ENCODE peak calls at places on chromosomes 16 and 17, in seven cellular contexts. I is suprapubic skin, L is astrocyte of the cerebellum, A is uterus, O is heart right ventricle, J is cardiac fibroblast, C is colonic mucosa. P is an unnamed sample.

GRCh38 chr16:67456383-67457140 is 24.4 kb downstream of the ATP6V0D1 start:
- DNase-seq in L (peak), I (peak), J (peak), C (peak), A (peak), O (peak), P (peak)

GRCh38 chr17:36640346-36640745 is 39.0 kb downstream of the MRM1 start:
- DNase-seq in L (no peak), J (no peak), A (no peak), C (no peak), O (no peak), I (no peak), P (no peak)

GRCh38 chr16:76639685-76640289 is 362.6 kb downstream of the CNTNAP4 start:
- DNase-seq in C (peak), O (no peak), L (peak), I (no peak), J (peak), A (no peak), P (peak)

GRCh38 chr17:14222611-14223010 is 14.1 kb downstream of the CDRT15 start:
- DNase-seq in J (no peak), A (no peak), L (no peak), O (no peak), C (no peak), I (no peak), P (no peak)

GRCh38 chr17:81644976-81645952 is 8.3 kb downstream of the TSPAN10 start:
- DNase-seq in O (no peak), I (no peak), A (no peak), J (no peak), C (no peak), L (no peak), P (no peak)

GRCh38 chr17:73013816-73014663 is 78.4 kb downstream of the SLC39A11 start:
- DNase-seq in O (no peak), I (no peak), L (peak), C (no peak), J (peak), A (no peak), P (no peak)

GRCh38 chr17:81039096-81039495 is 4.1 kb downstream of the BAIAP2 start:
- DNase-seq in I (no peak), L (no peak), O (no peak), C (no peak), A (no peak), J (no peak), P (no peak)

GRCh38 chr17:76213491-76213890 is 26.8 kb downstream of the RNF157 start:
- DNase-seq in I (no peak), J (no peak), L (no peak), A (no peak), O (no peak), C (no peak), P (no peak)

GRCh38 chr17:76132574-76133338 is 8.3 kb downstream of the FOXJ1 start:
- DNase-seq in O (no peak), C (peak), I (no peak), L (no peak), A (no peak), J (no peak), P (no peak)

GRCh38 chr17:39018267-39019134 is 51.3 kb upstream of the FBXO47 start:
- DNase-seq in C (no peak), A (no peak), J (no peak), I (no peak), O (no peak), L (no peak), P (no peak)

GRCh38 chr16:24834459-24835335 is 11.1 kb upstream of the SLC5A11 start:
- DNase-seq in J (peak), C (peak), O (no peak), I (no peak), L (peak), A (no peak), P (peak)

GRCh38 chr17:29176500-29177351 is 3.5 kb downstream of the MYO18A start:
- DNase-seq in J (peak), O (peak), I (no peak), L (no peak), C (peak), A (peak), P (peak)

GRCh38 chr17:75652934-75653549 is 13.9 kb downstream of the RECQL5 start:
- DNase-seq in J (peak), I (no peak), C (no peak), L (peak), A (no peak), O (no peak), P (peak)

GRCh38 chr17:80323982-80324381 is 63.3 kb downstream of the RNF213 start:
- DNase-seq in I (no peak), C (no peak), O (no peak), J (no peak), A (no peak), L (no peak), P (no peak)

GRCh38 chr17:14201087-14201486 is 35.6 kb downstream of the CDRT15 start:
- DNase-seq in A (no peak), I (no peak), O (no peak), C (no peak), J (no peak), L (no peak), P (peak)

GRCh38 chr17:16513858-16514257 is 21.9 kb upstream of the LRRC75A start:
- DNase-seq in C (no peak), L (no peak), J (no peak), A (no peak), O (no peak), I (no peak), P (no peak)

GRCh38 chr16:50446861-50447260 is 78.1 kb upstream of the BRD7 start:
- DNase-seq in J (no peak), A (no peak), L (no peak), O (no peak), C (no peak), I (no peak), P (no peak)

GRCh38 chr16:50067290-50067853 is 1.6 kb downstream of the HEATR3 start:
- DNase-seq in J (peak), I (no peak), O (no peak), L (peak), C (peak), A (peak), P (peak)

GRCh38 chr17:77461277-77462057 is 320.7 kb downstream of the SEC14L1 start:
- DNase-seq in C (no peak), A (no peak), J (no peak), I (no peak), L (no peak), O (no peak), P (no peak)

GRCh38 chr17:16342979-16343378 is 10.3 kb downstream of the CENPV start:
- DNase-seq in O (no peak), L (no peak), C (no peak), J (peak), A (no peak), I (peak), P (peak)

GRCh38 chr16:86245351-86245750 is 265.0 kb upstream of the FOXF1 start:
- DNase-seq in A (no peak), C (peak), O (no peak), J (no peak), I (no peak), L (no peak), P (no peak)

GRCh38 chr17:17723354-17724261 is 42.4 kb downstream of the RAI1 start:
- DNase-seq in C (no peak), O (no peak), J (peak), I (no peak), A (no peak), L (peak), P (peak)

GRCh38 chr16:15810411-15810810 is 46.4 kb downstream of the MYH11 start:
- DNase-seq in J (no peak), I (no peak), C (no peak), O (no peak), L (no peak), A (no peak), P (no peak)

GRCh38 chr16:68238029-68238345 is 2.1 kb upstream of the ESRP2 start:
- DNase-seq in O (no peak), I (no peak), A (no peak), C (no peak), L (no peak), J (no peak), P (no peak)

GRCh38 chr17:57889252-57889651 is 39.4 kb upstream of the MRPS23 start:
- DNase-seq in C (no peak), O (no peak), A (no peak), I (no peak), L (no peak), J (no peak), P (no peak)

GRCh38 chr16:6122401-6122800 is 1024.8 kb upstream of the EEF2KMT start:
- DNase-seq in O (no peak), J (no peak), I (no peak), C (no peak), L (no peak), A (no peak), P (no peak)

GRCh38 chr17:60065136-60065535 is 13.6 kb downstream of the HEATR6 start:
- DNase-seq in L (no peak), J (peak), A (no peak), I (no peak), O (no peak), C (no peak), P (no peak)

GRCh38 chr16:12539185-12539929 is 264.3 kb downstream of the CPPED1 start:
- DNase-seq in O (no peak), C (peak), J (peak), L (peak), I (no peak), A (no peak), P (peak)

GRCh38 chr16:89113661-89114060 is 20.0 kb downstream of the ACSF3 start:
- DNase-seq in O (no peak), A (no peak), L (no peak), J (no peak), C (no peak), I (no peak), P (no peak)

GRCh38 chr17:9576521-9577401 is at the start of gene CFAP52:
- DNase-seq in L (peak), C (peak), I (no peak), O (peak), J (peak), A (peak), P (peak)

GRCh38 chr16:1101133-1101532 is 5.1 kb upstream of the C1QTNF8 start:
- DNase-seq in J (no peak), C (no peak), I (no peak), O (no peak), A (no peak), L (no peak), P (no peak)

GRCh38 chr16:1097800-1098199 is 1.8 kb upstream of the C1QTNF8 start:
- DNase-seq in O (peak), A (no peak), C (no peak), J (no peak), I (no peak), L (no peak), P (no peak)

GRCh38 chr16:1098266-1098991 is 2.4 kb upstream of the C1QTNF8 start:
- DNase-seq in L (no peak), J (no peak), I (no peak), A (no peak), C (no peak), O (no peak), P (no peak)

GRCh38 chr16:1100084-1100800 is 4.2 kb upstream of the C1QTNF8 start:
- DNase-seq in J (no peak), I (no peak), A (no peak), O (no peak), C (peak), L (no peak), P (no peak)

GRCh38 chr16:1099224-1100083 is 3.4 kb upstream of the C1QTNF8 start:
- DNase-seq in A (no peak), C (no peak), L (no peak), O (no peak), J (no peak), I (no peak), P (no peak)
- H3K4me3 ChIP-seq in A (no peak), C (no peak), L (no peak), O (no peak), J (no peak), I (no peak), P (no peak)

DNA sequence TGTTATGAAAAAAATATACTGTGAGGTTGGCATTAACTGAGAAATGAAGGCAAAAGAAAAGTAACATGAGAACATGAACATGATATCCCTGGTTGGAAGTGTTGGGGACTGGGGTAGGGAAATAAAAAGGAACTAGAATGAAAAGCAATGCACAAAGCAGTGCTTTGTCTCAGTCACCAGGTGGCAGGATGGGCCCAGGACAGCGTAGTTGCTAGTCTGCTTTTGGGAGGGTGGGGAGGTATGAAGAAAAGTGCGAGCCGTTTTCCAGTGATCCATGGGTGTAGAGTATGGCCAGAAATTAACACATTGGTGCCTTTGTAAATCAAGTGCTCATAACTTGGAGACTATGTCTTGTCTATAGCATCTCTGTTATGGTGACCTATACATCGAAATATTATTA is 662.5 kb upstream of the SALL1 start:
- DNase-seq in J (no peak), I (no peak), C (no peak), A (no peak), L (no peak), O (no peak), P (no peak)
- TF ChIP-seq CTCF in J (no peak), I (no peak), C (no peak), A (no peak), L (no peak), O (no peak), P (peak)

GRCh38 chr17:30235386-30236296 is at the start of gene SLC6A4:
- DNase-seq in A (no peak), L (no peak), O (no peak), J (no peak), C (no peak), I (peak), P (peak)
- H3K4me3 ChIP-seq in A (peak), L (peak), O (peak), J (peak), C (peak), I (peak), P (peak)

DNA sequence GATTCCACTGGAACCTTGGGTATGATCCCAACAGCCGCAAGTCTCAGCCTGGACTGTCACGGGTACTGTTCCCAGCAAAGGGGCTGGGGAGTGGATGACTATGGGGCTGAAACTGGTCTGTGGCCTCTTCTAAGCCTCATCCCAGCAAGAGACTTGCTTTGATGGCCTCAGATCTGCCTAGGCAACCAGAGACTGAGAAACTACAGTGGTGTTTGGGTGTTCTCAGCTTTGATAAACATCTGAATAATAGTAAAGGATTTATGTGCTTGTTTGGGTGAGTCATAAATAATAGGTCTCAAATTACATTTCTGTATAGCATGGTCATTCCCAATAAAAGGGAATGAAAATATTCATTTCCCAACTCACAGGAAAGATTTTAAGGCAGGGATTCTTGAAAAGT is 30.2 kb upstream of the ULK2 start:
- DNase-seq in L (no peak), I (no peak), A (no peak), C (no peak), O (no peak), J (peak), P (peak)
- TF ChIP-seq CTCF in L (no peak), I (no peak), A (no peak), C (no peak), O (no peak), J (no peak), P (no peak)

DNA sequence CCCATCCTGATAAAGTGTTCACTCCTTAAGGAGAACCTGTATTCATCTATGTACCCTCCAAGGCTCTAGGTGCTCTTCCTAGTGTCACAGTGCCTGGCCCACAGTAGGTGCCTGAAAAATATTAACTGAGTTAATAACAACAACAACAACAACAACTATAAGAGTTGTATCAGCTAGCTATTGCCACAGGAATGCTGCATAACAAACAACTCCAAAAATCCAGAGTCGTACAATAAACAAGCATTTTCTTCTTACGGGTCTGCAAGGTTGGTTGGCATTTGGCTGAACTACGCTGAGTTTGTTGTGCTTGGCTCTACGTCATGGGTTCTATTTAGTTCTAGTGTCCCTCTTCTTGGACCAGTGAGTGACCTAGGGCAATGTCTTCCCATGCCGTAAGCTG is 29.2 kb downstream of the TMC5 start:
- DNase-seq in L (no peak), O (no peak), I (no peak), C (no peak), J (no peak), A (no peak), P (no peak)
- H3K4me3 ChIP-seq in L (no peak), O (no peak), I (no peak), C (no peak), J (no peak), A (no peak), P (no peak)

DNA sequence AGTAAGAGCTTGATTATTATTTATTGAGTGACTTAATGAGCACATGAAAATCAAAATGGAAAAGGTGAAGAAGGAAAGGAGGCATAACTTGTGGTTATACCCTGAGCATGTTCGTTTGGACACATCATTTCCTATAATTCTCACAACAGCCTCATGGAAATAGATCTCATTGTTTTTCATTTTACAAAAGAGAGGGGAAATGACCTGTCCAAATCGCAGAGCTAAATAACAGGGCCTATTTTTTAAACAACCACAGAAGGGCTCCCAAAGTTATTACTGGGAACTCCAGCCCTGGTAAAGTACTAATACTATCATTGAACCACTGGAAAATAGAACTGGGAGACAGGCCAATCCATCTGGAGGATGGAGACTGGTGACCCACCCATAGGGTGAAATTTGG is 317.7 kb upstream of the C16orf82 start:
- DNase-seq in O (no peak), A (no peak), I (no peak), J (no peak), C (no peak), L (no peak), P (no peak)
- TF ChIP-seq CTCF in O (no peak), A (no peak), I (no peak), J (no peak), C (no peak), L (no peak), P (no peak)

DNA sequence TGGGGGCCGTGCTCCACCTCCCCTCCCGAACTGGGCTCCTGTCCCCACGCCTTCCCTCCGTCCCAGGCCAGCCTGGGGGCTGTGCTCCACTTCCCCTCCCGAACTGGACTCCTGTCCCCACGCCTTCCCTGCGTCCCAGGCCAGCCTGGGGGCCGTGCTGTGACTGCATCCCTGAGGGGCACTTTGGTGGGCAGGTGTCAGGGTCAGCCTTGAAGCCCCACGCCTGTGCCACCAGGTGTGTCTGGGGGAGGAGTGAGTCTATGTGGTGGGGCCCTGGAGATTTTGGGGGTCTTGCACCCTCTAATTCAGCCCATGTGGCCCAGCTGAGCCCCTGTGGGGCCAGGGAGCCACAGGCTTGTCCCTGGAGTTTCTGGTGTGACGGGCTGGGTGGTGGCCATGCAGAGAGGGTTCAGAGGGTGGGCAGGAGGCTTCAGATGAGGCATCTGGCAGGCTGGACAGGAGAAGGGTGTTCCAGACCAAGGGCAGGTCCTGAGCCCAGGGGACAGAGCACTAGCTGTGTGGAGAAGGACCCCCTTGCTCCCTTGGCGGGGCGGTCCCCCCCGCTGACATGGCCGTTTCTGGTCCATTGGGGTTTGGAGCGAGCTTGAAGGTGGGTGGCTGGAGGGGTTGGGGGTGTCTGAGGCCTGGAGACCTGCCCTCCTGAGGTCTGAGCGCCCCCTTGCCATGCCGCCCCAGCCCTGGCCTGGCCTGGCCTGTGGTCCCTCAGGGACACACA is 8.2 kb downstream of the NHERF2 start:
- DNase-seq in O (peak), J (no peak), I (no peak), L (no peak), C (no peak), A (peak), P (no peak)
- H3K4me3 ChIP-seq in O (peak), J (no peak), I (peak), L (no peak), C (peak), A (no peak), P (no peak)

GRCh38 chr17:7887038-7887481 is 1.5 kb upstream of the CHD3 start:
- DNase-seq in C (no peak), I (no peak), O (no peak), J (no peak), L (no peak), A (no peak), P (no peak)

GRCh38 chr17:7886227-7887037 is 2.2 kb upstream of the CHD3 start:
- DNase-seq in O (no peak), C (peak), A (peak), L (no peak), J (peak), I (peak), P (peak)

GRCh38 chr17:7883781-7884386 is 4.7 kb upstream of the CHD3 start:
- DNase-seq in O (no peak), J (peak), C (no peak), I (no peak), L (no peak), A (no peak), P (peak)

GRCh38 chr17:7884581-7885356 is 3.8 kb upstream of the CHD3 start:
- DNase-seq in L (no peak), C (no peak), J (no peak), O (peak), A (peak), I (peak), P (no peak)

GRCh38 chr17:7885357-7886226 is 3.0 kb upstream of the CHD3 start:
- DNase-seq in L (no peak), O (peak), I (peak), J (peak), A (peak), C (peak), P (peak)
- TF ChIP-seq CTCF in L (no peak), O (no peak), I (no peak), J (no peak), A (no peak), C (no peak), P (no peak)